ENCODE peak calls at places on chromosomes 11 and 22, in six cellular contexts. B, L, Q, V, M and O are unnamed samples.

GRCh38 chr22:44309137-44309536 is 3.6 kb downstream of the SHISAL1 start:
- DNase-seq in B (no peak), L (peak), Q (peak), V (peak), M (peak), O (peak)

GRCh38 chr11:67996622-67997459 is 7.1 kb downstream of the UNC93B1 start:
- DNase-seq in B (peak), L (no peak), Q (peak), V (peak), M (peak), O (peak)

GRCh38 chr11:120128392-120129172 is 9.3 kb downstream of the TRIM29 start:
- DNase-seq in B (no peak), L (no peak), Q (peak), V (peak), M (peak), O (no peak)

GRCh38 chr22:29635734-29636357 is 32.4 kb downstream of the NF2 start:
- DNase-seq in B (no peak), L (no peak), Q (no peak), V (no peak), M (no peak), O (peak)

GRCh38 chr22:27133951-27134664 is 476.7 kb downstream of the MIAT start:
- DNase-seq in B (no peak), L (no peak), Q (no peak), V (peak), M (peak), O (no peak)

GRCh38 chr11:69463181-69463891 is 18.1 kb upstream of the LINC01488 start:
- DNase-seq in B (no peak), L (no peak), Q (no peak), V (no peak), M (no peak), O (no peak)

GRCh38 chr22:23305321-23305910 is 125.1 kb downstream of the BCR start:
- DNase-seq in B (no peak), L (no peak), Q (no peak), V (peak), M (peak), O (no peak)

GRCh38 chr11:3616721-3617460 is 24.9 kb downstream of the ART5 start:
- DNase-seq in B (no peak), L (no peak), Q (no peak), V (no peak), M (no peak), O (no peak)

GRCh38 chr11:125971618-125972017 is 25.8 kb downstream of the VSIG10L2 start:
- DNase-seq in B (no peak), L (no peak), Q (no peak), V (no peak), M (no peak), O (no peak)

GRCh38 chr11:80096736-80097135 is 655.9 kb upstream of the TENM4 start:
- DNase-seq in B (no peak), L (no peak), Q (no peak), V (peak), M (no peak), O (no peak)

GRCh38 chr11:14908214-14908880 is 16.3 kb upstream of the CYP2R1 start:
- DNase-seq in B (peak), L (no peak), Q (peak), V (no peak), M (no peak), O (peak)

GRCh38 chr11:70429428-70429705 is 31.0 kb downstream of the CTTN start:
- DNase-seq in B (no peak), L (no peak), Q (no peak), V (no peak), M (no peak), O (no peak)